ENCODE peak calls at places on chromosomes 7 and 10, in nine cellular contexts. One of them, this sample, is unnamed.

GRCh38 chr10:72016608-72017310 is 52.6 kb downstream of the CHST3 start:
- DNase-seq in AG04450: no peak
- DNase-seq in nephron progenitor cell: no peak
- DNase-seq in foreskin keratinocyte: no peak
- DNase-seq in Caco-2: no peak
- DNase-seq in GM12865: no peak
- DNase-seq in GM13977: no peak
- DNase-seq in AG04449: no peak
- DNase-seq in brain microvascular endothelial cell: no peak
- DNase-seq in this sample: no peak

GRCh38 chr7:156895024-156895780 is 2.2 kb upstream of the LMBR1 start:
- DNase-seq in Caco-2: no peak
- DNase-seq in GM12865: no peak
- DNase-seq in GM13977: no peak
- DNase-seq in brain microvascular endothelial cell: no peak
- DNase-seq in foreskin keratinocyte: no peak
- DNase-seq in AG04450: no peak
- DNase-seq in nephron progenitor cell: no peak
- DNase-seq in AG04449: no peak
- DNase-seq in this sample: no peak

GRCh38 chr10:6385683-6386082 is 183.0 kb downstream of the PFKFB3 start:
- DNase-seq in AG04450: no peak
- DNase-seq in foreskin keratinocyte: no peak
- DNase-seq in Caco-2: no peak
- DNase-seq in brain microvascular endothelial cell: no peak
- DNase-seq in nephron progenitor cell: no peak
- DNase-seq in GM13977: no peak
- DNase-seq in GM12865: no peak
- DNase-seq in AG04449: no peak
- DNase-seq in this sample: no peak

GRCh38 chr7:20141666-20142065 is 75.5 kb downstream of the MACC1 start:
- DNase-seq in AG04449: no peak
- DNase-seq in foreskin keratinocyte: no peak
- DNase-seq in Caco-2: no peak
- DNase-seq in nephron progenitor cell: no peak
- DNase-seq in AG04450: no peak
- DNase-seq in brain microvascular endothelial cell: peak; percentile 14
- DNase-seq in GM13977: peak; percentile 34
- DNase-seq in GM12865: no peak
- DNase-seq in this sample: no peak

GRCh38 chr7:107203607-107204006 is 34.8 kb downstream of the HBP1 start:
- DNase-seq in brain microvascular endothelial cell: no peak
- DNase-seq in GM12865: no peak
- DNase-seq in nephron progenitor cell: no peak
- DNase-seq in AG04450: no peak
- DNase-seq in foreskin keratinocyte: no peak
- DNase-seq in AG04449: no peak
- DNase-seq in GM13977: no peak
- DNase-seq in Caco-2: no peak
- DNase-seq in this sample: no peak

GRCh38 chr7:103499976-103500375 is 54.0 kb upstream of the SLC26A5 start:
- DNase-seq in nephron progenitor cell: no peak
- DNase-seq in GM13977: no peak
- DNase-seq in AG04449: peak; percentile 9
- DNase-seq in GM12865: no peak
- DNase-seq in AG04450: no peak
- DNase-seq in foreskin keratinocyte: no peak
- DNase-seq in brain microvascular endothelial cell: peak; percentile 4
- DNase-seq in Caco-2: no peak
- DNase-seq in this sample: no peak

GRCh38 chr10:116763440-116763839 is 21.1 kb upstream of the HSPA12A start:
- DNase-seq in Caco-2: no peak
- DNase-seq in AG04449: no peak
- DNase-seq in brain microvascular endothelial cell: no peak
- DNase-seq in nephron progenitor cell: no peak
- DNase-seq in foreskin keratinocyte: no peak
- DNase-seq in GM12865: no peak
- DNase-seq in GM13977: no peak
- DNase-seq in AG04450: no peak
- DNase-seq in this sample: no peak

GRCh38 chr7:101058355-101058754 is 26.9 kb upstream of the TRIM56 start:
- DNase-seq in GM12865: peak; percentile 57
- DNase-seq in Caco-2: peak; percentile 79
- DNase-seq in foreskin keratinocyte: no peak
- DNase-seq in AG04450: no peak
- DNase-seq in GM13977: peak; percentile 47
- DNase-seq in AG04449: no peak
- DNase-seq in nephron progenitor cell: peak; percentile 96
- DNase-seq in brain microvascular endothelial cell: peak; percentile 27
- DNase-seq in this sample: peak; percentile 83

GRCh38 chr7:81206217-81206616 is 287.4 kb upstream of the SEMA3C start:
- DNase-seq in brain microvascular endothelial cell: no peak
- DNase-seq in GM12865: no peak
- DNase-seq in GM13977: no peak
- DNase-seq in nephron progenitor cell: no peak
- DNase-seq in AG04450: no peak
- DNase-seq in foreskin keratinocyte: no peak
- DNase-seq in AG04449: no peak
- DNase-seq in Caco-2: no peak
- DNase-seq in this sample: no peak

GRCh38 chr10:96619120-96619519 is 32.3 kb upstream of the TM9SF3 start:
- DNase-seq in Caco-2: no peak
- DNase-seq in GM12865: no peak
- DNase-seq in AG04450: no peak
- DNase-seq in foreskin keratinocyte: no peak
- DNase-seq in brain microvascular endothelial cell: no peak
- DNase-seq in nephron progenitor cell: no peak
- DNase-seq in AG04449: no peak
- DNase-seq in GM13977: no peak
- DNase-seq in this sample: no peak

GRCh38 chr7:95684037-95684436 is 87.7 kb upstream of the PDK4 start:
- DNase-seq in AG04450: no peak
- DNase-seq in GM12865: no peak
- DNase-seq in AG04449: no peak
- DNase-seq in Caco-2: peak; percentile 13
- DNase-seq in brain microvascular endothelial cell: peak; percentile 31
- DNase-seq in GM13977: no peak
- DNase-seq in nephron progenitor cell: no peak
- DNase-seq in foreskin keratinocyte: no peak
- DNase-seq in this sample: no peak

GRCh38 chr7:143346018-143346417 is 16.5 kb downstream of the FAM131B start:
- DNase-seq in AG04450: no peak
- DNase-seq in AG04449: no peak
- DNase-seq in GM12865: no peak
- DNase-seq in GM13977: no peak
- DNase-seq in brain microvascular endothelial cell: no peak
- DNase-seq in nephron progenitor cell: no peak
- DNase-seq in Caco-2: no peak
- DNase-seq in foreskin keratinocyte: no peak
- DNase-seq in this sample: no peak

GRCh38 chr7:106056513-106057203 is 55.5 kb downstream of the SYPL1 start:
- DNase-seq in nephron progenitor cell: peak; percentile 56
- DNase-seq in brain microvascular endothelial cell: peak; percentile 53
- DNase-seq in AG04449: no peak
- DNase-seq in Caco-2: peak; percentile 77
- DNase-seq in foreskin keratinocyte: no peak
- DNase-seq in GM13977: peak; percentile 77
- DNase-seq in GM12865: peak; percentile 86
- DNase-seq in AG04450: peak; percentile 26
- DNase-seq in this sample: peak; percentile 49

GRCh38 chr7:54664235-54665228 is 94.5 kb downstream of the SEC61G start:
- DNase-seq in brain microvascular endothelial cell: peak; percentile 10
- DNase-seq in nephron progenitor cell: peak; percentile 85
- DNase-seq in GM12865: peak; percentile 32
- DNase-seq in AG04449: no peak
- DNase-seq in AG04450: no peak
- DNase-seq in GM13977: peak; percentile 73
- DNase-seq in foreskin keratinocyte: peak; percentile 7
- DNase-seq in Caco-2: peak; percentile 81
- DNase-seq in this sample: peak; percentile 75

GRCh38 chr7:99141756-99142726 is 1.9 kb downstream of the SMURF1 start:
- DNase-seq in foreskin keratinocyte: no peak
- DNase-seq in AG04449: no peak
- DNase-seq in Caco-2: peak; percentile 53
- DNase-seq in GM12865: peak; percentile 24
- DNase-seq in AG04450: peak; percentile 53
- DNase-seq in GM13977: no peak
- DNase-seq in brain microvascular endothelial cell: peak; percentile 65
- DNase-seq in nephron progenitor cell: peak; percentile 77
- DNase-seq in this sample: no peak

GRCh38 chr10:92480422-92480821 is 93.5 kb downstream of the IDE start:
- DNase-seq in GM12865: no peak
- DNase-seq in foreskin keratinocyte: no peak
- DNase-seq in nephron progenitor cell: no peak
- DNase-seq in Caco-2: no peak
- DNase-seq in GM13977: no peak
- DNase-seq in AG04450: no peak
- DNase-seq in brain microvascular endothelial cell: no peak
- DNase-seq in AG04449: no peak
- DNase-seq in this sample: no peak

GRCh38 chr7:148135106-148135505 is 455.5 kb upstream of the C7orf33 start:
- DNase-seq in nephron progenitor cell: no peak
- DNase-seq in foreskin keratinocyte: no peak
- DNase-seq in AG04449: peak; percentile 16
- DNase-seq in GM13977: no peak
- DNase-seq in AG04450: no peak
- DNase-seq in brain microvascular endothelial cell: peak; percentile 8
- DNase-seq in Caco-2: no peak
- DNase-seq in GM12865: no peak
- DNase-seq in this sample: no peak

GRCh38 chr7:16668049-16668858 is 22.3 kb downstream of the BZW2 start:
- DNase-seq in GM12865: no peak
- DNase-seq in brain microvascular endothelial cell: peak; percentile 99
- DNase-seq in AG04449: peak; percentile 99
- DNase-seq in GM13977: no peak
- DNase-seq in Caco-2: peak; percentile 87
- DNase-seq in AG04450: peak; percentile 95
- DNase-seq in nephron progenitor cell: no peak
- DNase-seq in foreskin keratinocyte: peak; percentile 94
- DNase-seq in this sample: no peak
- TF ChIP-seq CTCF in GM12865: no peak
- TF ChIP-seq CTCF in brain microvascular endothelial cell: peak; percentile 47
- TF ChIP-seq CTCF in AG04449: peak; percentile 21
- TF ChIP-seq CTCF in GM13977: no peak
- TF ChIP-seq CTCF in Caco-2: no peak
- TF ChIP-seq CTCF in AG04450: peak; percentile 33
- TF ChIP-seq CTCF in nephron progenitor cell: no peak
- TF ChIP-seq CTCF in foreskin keratinocyte: peak; percentile 42
- TF ChIP-seq CTCF in this sample: no peak

GRCh38 chr7:97959046-97959445 is 30.9 kb downstream of the OCM2 start:
- DNase-seq in brain microvascular endothelial cell: no peak
- DNase-seq in nephron progenitor cell: no peak
- DNase-seq in foreskin keratinocyte: no peak
- DNase-seq in AG04449: no peak
- DNase-seq in GM12865: no peak
- DNase-seq in GM13977: no peak
- DNase-seq in Caco-2: no peak
- DNase-seq in AG04450: no peak
- DNase-seq in this sample: no peak
- TF ChIP-seq CTCF in brain microvascular endothelial cell: no peak
- TF ChIP-seq CTCF in nephron progenitor cell: no peak
- TF ChIP-seq CTCF in foreskin keratinocyte: no peak
- TF ChIP-seq CTCF in AG04449: no peak
- TF ChIP-seq CTCF in GM12865: no peak
- TF ChIP-seq CTCF in GM13977: no peak
- TF ChIP-seq CTCF in Caco-2: no peak
- TF ChIP-seq CTCF in AG04450: no peak
- TF ChIP-seq CTCF in this sample: no peak

GRCh38 chr10:73774637-73775036 is 7.2 kb upstream of the CHCHD1 start:
- DNase-seq in nephron progenitor cell: no peak
- DNase-seq in GM13977: no peak
- DNase-seq in GM12865: peak; percentile 40
- DNase-seq in AG04450: no peak
- DNase-seq in Caco-2: peak; percentile 27
- DNase-seq in foreskin keratinocyte: no peak
- DNase-seq in AG04449: no peak
- DNase-seq in brain microvascular endothelial cell: no peak
- DNase-seq in this sample: no peak
- TF ChIP-seq CTCF in nephron progenitor cell: no peak
- TF ChIP-seq CTCF in GM13977: peak; percentile 35
- TF ChIP-seq CTCF in GM12865: no peak
- TF ChIP-seq CTCF in AG04450: no peak
- TF ChIP-seq CTCF in Caco-2: no peak
- TF ChIP-seq CTCF in foreskin keratinocyte: peak; percentile 35
- TF ChIP-seq CTCF in AG04449: no peak
- TF ChIP-seq CTCF in brain microvascular endothelial cell: peak; percentile 17
- TF ChIP-seq CTCF in this sample: no peak

GRCh38 chr10:23156447-23157150 is 35.5 kb upstream of the PTF1A start:
- DNase-seq in GM13977: no peak
- DNase-seq in AG04450: no peak
- DNase-seq in brain microvascular endothelial cell: no peak
- DNase-seq in Caco-2: no peak
- DNase-seq in foreskin keratinocyte: no peak
- DNase-seq in GM12865: no peak
- DNase-seq in nephron progenitor cell: no peak
- DNase-seq in AG04449: no peak
- DNase-seq in this sample: no peak

GRCh38 chr10:23158370-23158769 is 33.7 kb upstream of the PTF1A start:
- DNase-seq in AG04449: peak; percentile 21
- DNase-seq in nephron progenitor cell: peak; percentile 63
- DNase-seq in brain microvascular endothelial cell: peak; percentile 47
- DNase-seq in Caco-2: peak; percentile 67
- DNase-seq in GM13977: peak; percentile 80
- DNase-seq in foreskin keratinocyte: no peak
- DNase-seq in AG04450: peak; percentile 30
- DNase-seq in GM12865: peak; percentile 73
- DNase-seq in this sample: peak; percentile 39

GRCh38 chr10:23157239-23157661 is 34.9 kb upstream of the PTF1A start:
- DNase-seq in nephron progenitor cell: peak; percentile 49
- DNase-seq in Caco-2: no peak
- DNase-seq in brain microvascular endothelial cell: no peak
- DNase-seq in GM12865: peak; percentile 69
- DNase-seq in foreskin keratinocyte: no peak
- DNase-seq in AG04449: no peak
- DNase-seq in AG04450: no peak
- DNase-seq in GM13977: peak; percentile 50
- DNase-seq in this sample: no peak

GRCh38 chr10:23155166-23155565 is 36.9 kb upstream of the PTF1A start:
- DNase-seq in brain microvascular endothelial cell: no peak
- DNase-seq in nephron progenitor cell: no peak
- DNase-seq in foreskin keratinocyte: no peak
- DNase-seq in GM12865: no peak
- DNase-seq in Caco-2: no peak
- DNase-seq in AG04449: no peak
- DNase-seq in AG04450: no peak
- DNase-seq in GM13977: no peak
- DNase-seq in this sample: no peak

DNA sequence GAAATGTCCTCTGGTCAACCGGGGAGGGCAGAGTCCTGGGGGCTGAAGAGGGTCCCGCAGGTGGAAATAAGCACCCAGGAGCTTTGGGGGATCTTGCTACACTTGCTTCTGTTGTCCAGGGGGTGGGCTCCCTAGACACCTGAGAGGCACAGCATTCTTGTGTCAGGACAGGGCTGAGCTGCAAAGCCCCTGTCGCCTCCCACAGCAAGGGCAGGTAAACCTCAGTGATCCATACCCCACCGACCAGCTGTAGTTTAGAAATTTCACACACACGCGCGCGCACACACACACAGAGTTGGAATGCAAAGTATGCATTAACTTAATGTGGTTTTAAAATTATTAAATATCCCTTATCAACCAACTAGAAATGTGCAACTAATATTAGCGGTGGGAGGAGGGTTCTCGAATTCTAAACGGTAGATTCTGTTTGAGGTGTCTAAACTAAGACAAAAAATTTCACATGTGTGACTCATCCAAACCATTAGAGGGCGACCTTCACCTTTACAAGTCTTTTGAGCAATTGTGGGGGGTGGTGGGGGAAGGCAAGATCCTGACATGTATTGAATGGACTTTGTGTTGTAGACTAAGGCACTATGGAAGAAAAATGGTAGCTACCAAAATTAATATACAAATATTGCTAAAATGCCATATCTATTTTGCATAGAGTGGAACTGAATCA is 34.3 kb upstream of the PTF1A start:
- DNase-seq in GM13977: peak; percentile 64
- DNase-seq in AG04450: no peak
- DNase-seq in foreskin keratinocyte: no peak
- DNase-seq in nephron progenitor cell: peak; percentile 12
- DNase-seq in GM12865: peak; percentile 70
- DNase-seq in brain microvascular endothelial cell: peak; percentile 25
- DNase-seq in Caco-2: peak; percentile 45
- DNase-seq in AG04449: no peak
- DNase-seq in this sample: no peak
- TF ChIP-seq CTCF in GM13977: peak; percentile 56
- TF ChIP-seq CTCF in AG04450: no peak
- TF ChIP-seq CTCF in foreskin keratinocyte: no peak
- TF ChIP-seq CTCF in nephron progenitor cell: no peak
- TF ChIP-seq CTCF in GM12865: peak; percentile 42
- TF ChIP-seq CTCF in brain microvascular endothelial cell: peak; percentile 20
- TF ChIP-seq CTCF in Caco-2: peak; percentile 94
- TF ChIP-seq CTCF in AG04449: peak; percentile 40
- TF ChIP-seq CTCF in this sample: no peak